ENCODE peak calls at places on chromosome 13, in six cellular contexts. H is activated CD4-positive, alpha-beta T cell treated with anti-CD3 and anti-CD28 coated beads, Interleukin-2, amount 50 U/mL, for 48 hours; L is CD8-positive, alpha-beta memory T cell; A is BJ; Y is NCI-H1694 treated with DMSO at 0.1 percent for 48 hours; K is B cell. C is an unnamed sample.

GRCh38 chr13:23325191-23325590 is 108.3 kb downstream of the SACS start:
- DNase-seq in Y (no peak), A (no peak), K (no peak), L (no peak), H (no peak), C (no peak)

GRCh38 chr13:32125746-32126145 is 94.2 kb downstream of the FRY start:
- DNase-seq in A (peak; percentile 86), L (no peak), K (no peak), Y (no peak), H (no peak), C (no peak)

GRCh38 chr13:42762917-42763316 is 18.5 kb upstream of the FAM216B start:
- DNase-seq in Y (no peak), A (peak; percentile 73), K (no peak), H (no peak), L (no peak), C (no peak)

GRCh38 chr13:109155301-109155761 is 525.9 kb downstream of the MYO16 start:
- DNase-seq in L (no peak), K (no peak), H (no peak), Y (no peak), A (no peak), C (no peak)

GRCh38 chr13:45859682-45860081 is 8.1 kb upstream of the SIAH3 start:
- DNase-seq in Y (no peak), L (no peak), A (no peak), H (no peak), K (no peak), C (no peak)

GRCh38 chr13:38398810-38399493 is 49.3 kb downstream of the UFM1 start:
- DNase-seq in Y (no peak), H (no peak), L (no peak), K (no peak), A (peak; percentile 85), C (no peak)

GRCh38 chr13:39269411-39269810 is 231.2 kb downstream of the NHLRC3 start:
- DNase-seq in Y (no peak), A (no peak), H (no peak), K (no peak), L (no peak), C (no peak)

GRCh38 chr13:112930192-112930591 is 38.8 kb upstream of the MCF2L start:
- DNase-seq in L (no peak), A (no peak), H (no peak), Y (no peak), K (no peak), C (no peak)

GRCh38 chr13:36788276-36788675 is 30.7 kb upstream of the RFXAP start:
- DNase-seq in Y (no peak), L (no peak), K (no peak), A (peak; percentile 29), H (no peak), C (no peak)

GRCh38 chr13:76293751-76294150 is 592.5 kb downstream of the KCTD12 start:
- DNase-seq in K (no peak), H (no peak), A (peak; percentile 5), Y (no peak), L (no peak), C (no peak)

GRCh38 chr13:109945206-109945960 is 159.0 kb upstream of the IRS2 start:
- DNase-seq in K (no peak), L (no peak), Y (no peak), H (no peak), A (peak; percentile 91), C (no peak)

GRCh38 chr13:98143601-98144500 is 957 bp downstream of the FARP1 start:
- DNase-seq in A (no peak), L (no peak), K (peak; percentile 9), Y (no peak), H (no peak), C (no peak)

GRCh38 chr13:106532111-106532929 is 3.1 kb downstream of the EFNB2 start:
- DNase-seq in Y (peak; percentile 24), K (peak; percentile 7), A (no peak), H (no peak), L (no peak), C (no peak)

GRCh38 chr13:40789275-40790231 is at the start of gene SLC25A15:
- DNase-seq in L (peak; percentile 80), A (no peak), Y (peak; percentile 24), H (peak; percentile 76), K (peak; percentile 86), C (peak; percentile 72)

GRCh38 chr13:109157275-109157674 is 527.9 kb downstream of the MYO16 start:
- DNase-seq in Y (no peak), A (no peak), L (no peak), K (no peak), H (no peak), C (no peak)

GRCh38 chr13:30792257-30793000 is 57.1 kb downstream of the ALOX5AP start:
- DNase-seq in K (no peak), A (peak; percentile 72), L (no peak), H (no peak), Y (peak; percentile 30), C (peak; percentile 3)

GRCh38 chr13:114002009-114002544 is 28.2 kb upstream of the C13orf46 start:
- DNase-seq in H (no peak), L (no peak), K (no peak), A (no peak), Y (no peak), C (no peak)

GRCh38 chr13:40456397-40456958 is 210.0 kb downstream of the FOXO1 start:
- DNase-seq in L (no peak), Y (no peak), H (no peak), A (no peak), K (no peak), C (no peak)

GRCh38 chr13:21139374-21139773 is 37.0 kb downstream of the SKA3 start:
- DNase-seq in K (no peak), Y (no peak), H (no peak), L (no peak), A (no peak), C (no peak)

GRCh38 chr13:46529509-46529908 is 23.5 kb upstream of the LRCH1 start:
- DNase-seq in Y (no peak), K (no peak), H (no peak), A (no peak), L (no peak), C (no peak)

GRCh38 chr13:22589880-22590279 is 590.9 kb upstream of the SGCG start:
- DNase-seq in L (no peak), Y (no peak), K (no peak), H (no peak), A (no peak), C (peak; percentile 3)

GRCh38 chr13:72565893-72566292 is 161.5 kb downstream of the MZT1 start:
- DNase-seq in L (no peak), K (no peak), Y (peak; percentile 56), A (no peak), H (no peak), C (no peak)

GRCh38 chr13:42173789-42174343 is 98.1 kb upstream of the AKAP11 start:
- DNase-seq in Y (no peak), A (no peak), H (no peak), L (no peak), K (no peak), C (peak; percentile 4)

GRCh38 chr13:33401238-33401637 is 115.7 kb upstream of the STARD13 start:
- DNase-seq in L (no peak), A (no peak), Y (peak; percentile 7), K (no peak), H (no peak), C (no peak)

GRCh38 chr13:24264976-24265375 is 44.4 kb upstream of the C1QTNF9 start:
- DNase-seq in K (peak; percentile 51), A (no peak), Y (no peak), L (peak; percentile 91), H (peak; percentile 81), C (no peak)

GRCh38 chr13:19818223-19818842 is 35.6 kb upstream of the PSPC1 start:
- DNase-seq in K (peak; percentile 28), L (no peak), A (no peak), H (peak; percentile 44), Y (no peak), C (peak; percentile 28)

GRCh38 chr13:48749144-48749543 is 95.4 kb downstream of the CYSLTR2 start:
- DNase-seq in H (no peak), Y (no peak), A (no peak), K (no peak), L (no peak), C (no peak)

GRCh38 chr13:107035778-107036177 is 467.8 kb upstream of the ARGLU1 start:
- DNase-seq in A (peak; percentile 9), Y (no peak), H (no peak), L (no peak), K (no peak), C (no peak)

GRCh38 chr13:113564331-113565023 is 20.1 kb upstream of the TFDP1 start:
- DNase-seq in H (no peak), K (no peak), Y (no peak), A (no peak), L (peak; percentile 30), C (no peak)

GRCh38 chr13:77516342-77516789 is 19.1 kb upstream of the SCEL start:
- DNase-seq in A (no peak), L (no peak), H (no peak), Y (no peak), K (no peak), C (no peak)

GRCh38 chr13:104962411-104962810 is 1573.1 kb downstream of the EFNB2 start:
- DNase-seq in H (no peak), K (no peak), Y (peak; percentile 34), A (no peak), L (no peak), C (no peak)